ENCODE peak calls at places on chromosomes 16 and 17, in nine cellular contexts. One of them, this sample, is unnamed.

GRCh38 chr17:32256695-32257013 is 9.0 kb upstream of the RHBDL3 start:
- DNase-seq in GM12864: no peak
- DNase-seq in fibroblast of the aortic adventitia: no peak
- DNase-seq in IMR-90: no peak
- DNase-seq in PC-9: no peak
- DNase-seq in body of pancreas: no peak
- DNase-seq in AG04450: no peak
- DNase-seq in heart left ventricle: no peak
- DNase-seq in cardiac fibroblast: no peak
- DNase-seq in this sample: no peak

GRCh38 chr16:55622930-55623561 is 32.7 kb upstream of the SLC6A2 start:
- DNase-seq in GM12864: no peak
- DNase-seq in fibroblast of the aortic adventitia: no peak
- DNase-seq in IMR-90: no peak
- DNase-seq in PC-9: peak; percentile 81
- DNase-seq in body of pancreas: peak; percentile 7
- DNase-seq in AG04450: no peak
- DNase-seq in heart left ventricle: no peak
- DNase-seq in cardiac fibroblast: peak; percentile 5
- DNase-seq in this sample: peak; percentile 31

GRCh38 chr16:8583199-8583598 is 7.1 kb downstream of the TMEM114 start:
- DNase-seq in GM12864: no peak
- DNase-seq in fibroblast of the aortic adventitia: no peak
- DNase-seq in IMR-90: peak; percentile 66
- DNase-seq in PC-9: no peak
- DNase-seq in body of pancreas: no peak
- DNase-seq in AG04450: no peak
- DNase-seq in heart left ventricle: no peak
- DNase-seq in cardiac fibroblast: peak; percentile 57
- DNase-seq in this sample: peak; percentile 46

GRCh38 chr16:48029768-48030167 is 126.0 kb downstream of the ABCC12 start:
- DNase-seq in GM12864: no peak
- DNase-seq in fibroblast of the aortic adventitia: no peak
- DNase-seq in IMR-90: no peak
- DNase-seq in PC-9: no peak
- DNase-seq in body of pancreas: no peak
- DNase-seq in AG04450: no peak
- DNase-seq in heart left ventricle: no peak
- DNase-seq in cardiac fibroblast: no peak
- DNase-seq in this sample: no peak

GRCh38 chr17:62737513-62737912 is 70.6 kb downstream of the MARCHF10 start:
- DNase-seq in GM12864: peak; percentile 30
- DNase-seq in fibroblast of the aortic adventitia: no peak
- DNase-seq in IMR-90: no peak
- DNase-seq in PC-9: no peak
- DNase-seq in body of pancreas: no peak
- DNase-seq in AG04450: no peak
- DNase-seq in heart left ventricle: no peak
- DNase-seq in cardiac fibroblast: no peak
- DNase-seq in this sample: peak; percentile 94

GRCh38 chr17:72984925-72985322 is 107.6 kb downstream of the SLC39A11 start:
- DNase-seq in GM12864: no peak
- DNase-seq in fibroblast of the aortic adventitia: no peak
- DNase-seq in IMR-90: no peak
- DNase-seq in PC-9: peak; percentile 84
- DNase-seq in body of pancreas: no peak
- DNase-seq in AG04450: no peak
- DNase-seq in heart left ventricle: no peak
- DNase-seq in cardiac fibroblast: no peak
- DNase-seq in this sample: peak; percentile 22

GRCh38 chr16:86044241-86044671 is 145.3 kb downstream of the IRF8 start:
- DNase-seq in GM12864: no peak
- DNase-seq in fibroblast of the aortic adventitia: peak; percentile 52
- DNase-seq in IMR-90: peak; percentile 64
- DNase-seq in PC-9: no peak
- DNase-seq in body of pancreas: no peak
- DNase-seq in AG04450: peak; percentile 23
- DNase-seq in heart left ventricle: no peak
- DNase-seq in cardiac fibroblast: peak; percentile 24
- DNase-seq in this sample: no peak

GRCh38 chr16:80739523-80739922 is 64.9 kb downstream of the CDYL2 start:
- DNase-seq in GM12864: no peak
- DNase-seq in fibroblast of the aortic adventitia: no peak
- DNase-seq in IMR-90: no peak
- DNase-seq in PC-9: no peak
- DNase-seq in body of pancreas: no peak
- DNase-seq in AG04450: no peak
- DNase-seq in heart left ventricle: no peak
- DNase-seq in cardiac fibroblast: no peak
- DNase-seq in this sample: no peak

DNA sequence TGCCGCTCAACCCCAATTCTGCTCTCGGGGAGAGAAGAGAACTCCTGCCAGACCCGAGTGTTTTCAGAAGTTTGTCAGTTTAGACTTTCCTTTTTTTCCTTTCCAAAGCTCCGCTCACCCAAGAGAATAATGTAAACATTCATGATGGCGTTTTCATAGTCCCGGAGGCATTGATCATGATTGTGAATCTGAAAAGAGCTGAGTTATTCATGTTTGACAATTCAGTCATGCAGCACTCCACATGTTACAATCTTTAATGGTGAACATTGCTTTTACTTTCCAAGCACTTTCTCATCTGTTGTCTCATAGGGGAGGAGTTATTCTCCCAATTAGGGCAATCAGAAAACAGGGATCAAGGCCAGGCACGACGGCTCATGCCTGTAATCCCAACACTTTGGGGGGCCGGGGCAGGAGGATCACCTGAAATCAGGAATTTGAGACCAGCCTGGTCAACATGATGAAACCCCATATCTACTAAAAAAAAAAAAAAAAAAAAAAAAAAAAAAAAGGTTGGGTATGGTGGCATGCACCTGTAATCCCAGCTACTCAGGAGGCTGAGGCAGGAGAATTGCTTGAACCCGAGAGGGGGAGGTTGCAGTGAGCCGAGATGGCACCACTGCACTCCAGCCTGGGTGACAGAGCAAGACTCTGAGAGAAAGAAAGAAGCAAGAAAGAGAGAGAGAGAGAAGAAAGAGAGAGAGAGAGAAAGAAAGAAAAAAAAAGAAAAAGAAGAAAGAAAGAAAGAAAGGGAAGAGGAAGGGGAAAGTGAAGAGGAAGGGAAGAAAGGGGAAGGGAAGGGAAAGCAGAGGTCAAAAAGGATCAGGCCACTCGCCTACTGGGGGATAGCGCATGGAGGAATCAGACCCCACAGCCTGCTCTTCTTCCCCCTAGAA is 70.0 kb upstream of the TNRC6C start:
- DNase-seq in GM12864: no peak
- DNase-seq in fibroblast of the aortic adventitia: peak; percentile 17
- DNase-seq in IMR-90: peak; percentile 4
- DNase-seq in PC-9: no peak
- DNase-seq in body of pancreas: no peak
- DNase-seq in AG04450: no peak
- DNase-seq in heart left ventricle: no peak
- DNase-seq in cardiac fibroblast: no peak
- DNase-seq in this sample: no peak
- H3K4me3 ChIP-seq in GM12864: no peak overlapping the region
- H3K4me3 ChIP-seq in fibroblast of the aortic adventitia: peak overlapping the region; percentile 71
- H3K4me3 ChIP-seq in IMR-90: peak overlapping the region; percentile 45
- H3K4me3 ChIP-seq in PC-9: no peak overlapping the region
- H3K4me3 ChIP-seq in body of pancreas: peak overlapping the region; percentile 14
- H3K4me3 ChIP-seq in AG04450: peak overlapping the region; percentile 69
- H3K4me3 ChIP-seq in heart left ventricle: peak overlapping the region; percentile 47
- H3K4me3 ChIP-seq in cardiac fibroblast: peak overlapping the region; percentile 58
- H3K4me3 ChIP-seq in this sample: peak overlapping the region; percentile 29

DNA sequence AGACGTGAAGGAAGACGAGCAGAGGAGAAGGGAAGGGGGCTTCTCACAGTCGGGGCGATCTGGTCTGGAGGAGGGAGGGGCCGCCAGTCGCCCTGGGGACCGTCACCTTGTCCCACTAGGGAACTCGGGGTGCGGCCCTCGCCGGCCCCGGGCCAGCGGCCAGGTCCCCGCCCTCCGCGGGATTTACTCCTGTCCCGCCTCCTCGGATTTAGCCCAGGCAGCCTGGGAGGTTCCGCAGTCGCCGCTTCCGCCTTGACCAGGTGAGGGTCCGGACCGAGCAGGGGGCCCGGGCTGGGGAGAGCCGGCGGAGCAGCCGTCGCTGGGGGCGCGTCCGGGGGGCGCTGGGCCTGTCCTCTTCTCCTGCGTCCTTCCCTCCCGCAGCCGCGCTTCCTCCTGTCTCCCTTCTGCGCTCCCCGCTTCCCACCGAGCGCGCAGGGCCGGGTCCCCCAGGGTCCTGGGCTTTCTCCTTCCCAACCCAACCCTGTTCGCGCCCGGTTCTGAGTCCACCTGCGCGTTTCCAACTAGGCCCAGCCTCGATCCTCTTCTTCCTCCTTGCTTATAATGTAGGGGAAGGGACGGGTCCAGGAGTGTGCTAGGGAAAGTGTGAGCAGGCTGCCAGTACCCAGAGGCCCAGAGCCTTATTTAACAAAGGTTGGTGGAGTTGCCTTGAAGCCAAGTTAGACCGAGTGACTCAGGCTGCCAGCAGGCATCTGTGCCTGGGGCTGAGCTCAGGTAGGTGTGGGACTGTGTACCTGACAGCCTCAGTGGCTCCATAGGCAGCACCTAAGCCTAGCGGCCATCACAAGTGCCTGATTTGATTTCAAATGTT is at the start of gene TNK1:
- DNase-seq in GM12864: no peak
- DNase-seq in fibroblast of the aortic adventitia: no peak
- DNase-seq in IMR-90: no peak
- DNase-seq in PC-9: peak; percentile 59
- DNase-seq in body of pancreas: peak; percentile 72
- DNase-seq in AG04450: no peak
- DNase-seq in heart left ventricle: peak; percentile 42
- DNase-seq in cardiac fibroblast: no peak
- DNase-seq in this sample: peak; percentile 62
- H3K4me3 ChIP-seq in GM12864: no peak within 1 kb of the TSS
- H3K4me3 ChIP-seq in fibroblast of the aortic adventitia: peak within 1 kb of the TSS; percentile 25
- H3K4me3 ChIP-seq in IMR-90: peak within 1 kb of the TSS; percentile 11
- H3K4me3 ChIP-seq in PC-9: peak within 1 kb of the TSS; percentile 78
- H3K4me3 ChIP-seq in body of pancreas: peak within 1 kb of the TSS; percentile 46
- H3K4me3 ChIP-seq in AG04450: peak within 1 kb of the TSS; percentile 22
- H3K4me3 ChIP-seq in heart left ventricle: peak within 1 kb of the TSS; percentile 49
- H3K4me3 ChIP-seq in cardiac fibroblast: peak within 1 kb of the TSS; percentile 25
- H3K4me3 ChIP-seq in this sample: peak within 1 kb of the TSS; percentile 82

GRCh38 chr16:87602005-87602790 is at the start of gene JPH3:
- DNase-seq in GM12864: no peak
- DNase-seq in fibroblast of the aortic adventitia: no peak
- DNase-seq in IMR-90: no peak
- DNase-seq in PC-9: no peak
- DNase-seq in body of pancreas: no peak
- DNase-seq in AG04450: no peak
- DNase-seq in heart left ventricle: no peak
- DNase-seq in cardiac fibroblast: no peak
- DNase-seq in this sample: no peak

GRCh38 chr16:87603684-87604571 is 1.6 kb downstream of the JPH3 start:
- DNase-seq in GM12864: no peak
- DNase-seq in fibroblast of the aortic adventitia: no peak
- DNase-seq in IMR-90: no peak
- DNase-seq in PC-9: no peak
- DNase-seq in body of pancreas: no peak
- DNase-seq in AG04450: no peak
- DNase-seq in heart left ventricle: no peak
- DNase-seq in cardiac fibroblast: no peak
- DNase-seq in this sample: no peak

GRCh38 chr16:87601322-87602004 is 845 bp upstream of the JPH3 start:
- DNase-seq in GM12864: no peak
- DNase-seq in fibroblast of the aortic adventitia: no peak
- DNase-seq in IMR-90: no peak
- DNase-seq in PC-9: no peak
- DNase-seq in body of pancreas: no peak
- DNase-seq in AG04450: no peak
- DNase-seq in heart left ventricle: no peak
- DNase-seq in cardiac fibroblast: no peak
- DNase-seq in this sample: no peak

GRCh38 chr16:87604572-87605135 is 2.3 kb downstream of the JPH3 start:
- DNase-seq in GM12864: no peak
- DNase-seq in fibroblast of the aortic adventitia: no peak
- DNase-seq in IMR-90: no peak
- DNase-seq in PC-9: no peak
- DNase-seq in body of pancreas: no peak
- DNase-seq in AG04450: no peak
- DNase-seq in heart left ventricle: no peak
- DNase-seq in cardiac fibroblast: no peak
- DNase-seq in this sample: no peak

DNA sequence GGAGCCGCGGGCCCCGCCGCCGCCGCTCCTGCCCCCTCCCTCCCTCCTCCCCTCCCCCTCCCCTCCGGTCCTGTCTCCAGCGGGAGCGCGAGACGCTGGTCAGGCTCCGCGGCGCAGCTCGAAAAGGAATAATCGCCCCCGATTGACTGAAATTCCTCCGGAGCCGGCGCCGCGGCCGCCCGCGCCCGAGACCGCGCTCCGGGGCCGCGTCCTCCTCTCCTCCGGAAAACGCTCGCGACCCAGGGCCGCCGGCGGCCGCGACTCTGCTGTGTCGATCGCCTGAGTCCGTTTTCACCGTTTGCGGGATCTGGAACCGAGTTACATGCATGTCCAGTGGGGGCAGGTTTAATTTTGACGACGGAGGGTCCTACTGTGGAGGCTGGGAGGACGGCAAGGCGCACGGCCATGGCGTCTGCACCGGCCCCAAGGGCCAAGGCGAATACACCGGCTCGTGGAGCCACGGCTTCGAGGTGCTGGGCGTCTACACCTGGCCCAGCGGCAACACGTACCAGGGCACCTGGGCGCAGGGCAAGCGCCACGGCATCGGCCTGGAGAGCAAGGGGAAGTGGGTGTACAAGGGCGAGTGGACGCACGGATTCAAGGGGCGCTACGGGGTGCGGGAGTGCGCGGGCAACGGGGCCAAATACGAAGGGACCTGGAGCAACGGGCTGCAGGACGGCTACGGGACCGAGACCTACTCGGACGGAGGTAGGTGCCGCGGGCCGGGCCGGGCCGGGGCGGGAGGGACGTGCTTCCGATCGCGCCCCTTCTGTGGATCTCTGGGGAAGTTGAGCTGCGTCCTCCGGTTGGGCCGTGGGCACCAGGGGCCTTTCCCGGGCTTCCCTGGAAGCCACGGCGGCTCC is 744 bp downstream of the JPH3 start:
- DNase-seq in GM12864: no peak
- DNase-seq in fibroblast of the aortic adventitia: no peak
- DNase-seq in IMR-90: no peak
- DNase-seq in PC-9: no peak
- DNase-seq in body of pancreas: no peak
- DNase-seq in AG04450: no peak
- DNase-seq in heart left ventricle: no peak
- DNase-seq in cardiac fibroblast: no peak
- DNase-seq in this sample: no peak
- H3K4me3 ChIP-seq in GM12864: no peak overlapping the region
- H3K4me3 ChIP-seq in fibroblast of the aortic adventitia: no peak overlapping the region
- H3K4me3 ChIP-seq in IMR-90: no peak overlapping the region
- H3K4me3 ChIP-seq in PC-9: no peak overlapping the region
- H3K4me3 ChIP-seq in body of pancreas: no peak overlapping the region
- H3K4me3 ChIP-seq in AG04450: no peak overlapping the region
- H3K4me3 ChIP-seq in heart left ventricle: peak overlapping the region; percentile 38
- H3K4me3 ChIP-seq in cardiac fibroblast: no peak overlapping the region
- H3K4me3 ChIP-seq in this sample: no peak overlapping the region

DNA sequence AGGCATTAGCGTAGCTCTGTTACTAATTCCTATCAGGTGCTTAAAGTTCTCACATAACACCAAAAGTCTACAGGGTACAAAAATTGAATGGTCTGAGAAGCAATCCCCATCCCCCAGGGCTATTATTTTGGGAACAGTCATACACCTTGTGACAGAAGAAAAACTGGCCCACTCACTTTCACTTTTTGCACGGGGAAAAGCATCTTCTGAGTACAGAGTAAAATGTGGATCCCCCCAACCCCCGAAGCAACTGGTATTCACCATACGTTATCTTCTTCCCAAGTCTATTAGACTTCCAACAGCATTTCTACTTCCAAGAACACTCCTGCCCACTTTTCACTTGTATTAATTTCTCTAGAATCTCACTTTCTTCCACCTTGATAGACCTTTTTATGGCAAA is 11.8 kb downstream of the GGA3 start:
- DNase-seq in GM12864: no peak
- DNase-seq in fibroblast of the aortic adventitia: no peak
- DNase-seq in IMR-90: no peak
- DNase-seq in PC-9: no peak
- DNase-seq in body of pancreas: no peak
- DNase-seq in AG04450: no peak
- DNase-seq in heart left ventricle: no peak
- DNase-seq in cardiac fibroblast: no peak
- DNase-seq in this sample: no peak
- H3K4me3 ChIP-seq in GM12864: peak overlapping the region; percentile 9
- H3K4me3 ChIP-seq in fibroblast of the aortic adventitia: no peak overlapping the region
- H3K4me3 ChIP-seq in IMR-90: no peak overlapping the region
- H3K4me3 ChIP-seq in PC-9: no peak overlapping the region
- H3K4me3 ChIP-seq in body of pancreas: no peak overlapping the region
- H3K4me3 ChIP-seq in AG04450: no peak overlapping the region
- H3K4me3 ChIP-seq in heart left ventricle: no peak overlapping the region
- H3K4me3 ChIP-seq in cardiac fibroblast: no peak overlapping the region
- H3K4me3 ChIP-seq in this sample: no peak overlapping the region